ENCODE peak calls at places on chromosomes 16 and 17, in four cellular contexts. C is HEK293T, K is SHP77, Y is AG04450. O is an unnamed sample.

GRCh38 chr17:73096866-73097265 is 4.4 kb upstream of the SLC39A11 start:
- DNase-seq in C (no peak), K (no peak), Y (no peak), O (no peak)

GRCh38 chr16:72099377-72099818 is 5.8 kb downstream of the DHX38 start:
- DNase-seq in C (peak; percentile 70), K (peak; percentile 23), Y (no peak), O (peak; percentile 18)

GRCh38 chr16:24273511-24273910 is 17.4 kb downstream of the CACNG3 start:
- DNase-seq in C (no peak), K (no peak), Y (no peak), O (no peak)

GRCh38 chr17:9024497-9024896 is 3.2 kb downstream of the NTN1 start:
- DNase-seq in C (no peak), K (no peak), Y (no peak), O (no peak)

GRCh38 chr17:15092762-15093161 is 172.4 kb downstream of the PMP22 start:
- DNase-seq in C (no peak), K (no peak), Y (no peak), O (no peak)

GRCh38 chr17:69523252-69523861 is 108.9 kb downstream of the MAP2K6 start:
- DNase-seq in C (peak; percentile 39), K (peak; percentile 51), Y (peak; percentile 24), O (peak; percentile 31)

GRCh38 chr17:62051053-62051452 is 14.0 kb downstream of the MED13 start:
- DNase-seq in C (no peak), K (no peak), Y (no peak), O (no peak)

GRCh38 chr16:11302977-11303376 is 21.8 kb upstream of the PRM1 start:
- DNase-seq in C (no peak), K (peak; percentile 77), Y (no peak), O (no peak)

O was measured in astrocyte of the cerebellum.